ENCODE peak calls at places on chromosome X, in six cellular contexts. X is CD8-positive, alpha-beta T cell; R is OCI-LY7; I is mammary epithelial cell; S is tibial artery; W is MM.1S. T is an unnamed sample.
A peak's percentile ranks its signal among the peaks of the same experiment; 100 is the strongest.

GRCh38 chrX:9997524-9997923 is 30.4 kb downstream of the CLDN34 start:
- DNase-seq in X (no peak), R (no peak), I (no peak), S (no peak), W (peak; percentile 83), T (peak; percentile 29)

GRCh38 chrX:34299451-34299967 is 167.4 kb upstream of the FAM47A start:
- DNase-seq in X (no peak), R (no peak), I (no peak), S (no peak), W (no peak), T (no peak)

GRCh38 chrX:23901805-23902204 is 5.9 kb downstream of the APOO start:
- DNase-seq in X (peak; percentile 23), R (peak; percentile 71), I (peak; percentile 72), S (peak; percentile 48), W (peak; percentile 50), T (peak; percentile 46)

GRCh38 chrX:106874075-106874474 is 29.1 kb downstream of the RIPPLY1 start:
- DNase-seq in X (no peak), R (peak; percentile 43), I (no peak), S (no peak), W (peak; percentile 54), T (peak; percentile 26)

GRCh38 chrX:37812110-37812509 is 32.3 kb downstream of the CYBB start:
- DNase-seq in X (no peak), R (no peak), I (no peak), S (no peak), W (no peak), T (no peak)

GRCh38 chrX:65902011-65902410 is 137.9 kb downstream of the VSIG4 start:
- DNase-seq in X (no peak), R (no peak), I (no peak), S (no peak), W (no peak), T (no peak)

GRCh38 chrX:24241822-24242648 is 71.8 kb downstream of the SUPT20HL2 start:
- DNase-seq in X (no peak), R (peak; percentile 62), I (no peak), S (no peak), W (peak; percentile 30), T (peak; percentile 32)

GRCh38 chrX:153494541-153495361 is at the start of gene BGN:
- DNase-seq in X (no peak), R (no peak), I (no peak), S (peak; percentile 47), W (no peak), T (no peak)

GRCh38 chrX:31320740-31321139 is 248.9 kb upstream of the FTHL17 start:
- DNase-seq in X (no peak), R (no peak), I (no peak), S (no peak), W (no peak), T (no peak)

GRCh38 chrX:69062493-69062892 is 102.8 kb downstream of the PJA1 start:
- DNase-seq in X (no peak), R (no peak), I (no peak), S (no peak), W (no peak), T (no peak)

GRCh38 chrX:41558531-41558930 is 111.4 kb downstream of the NYX start:
- DNase-seq in X (no peak), R (peak; percentile 41), I (no peak), S (no peak), W (peak; percentile 31), T (no peak)

GRCh38 chrX:134886201-134886600 is 104.6 kb upstream of the SMIM10 start:
- DNase-seq in X (no peak), R (no peak), I (peak; percentile 71), S (no peak), W (no peak), T (no peak)

GRCh38 chrX:2474963-2475726 is 25.6 kb downstream of the DHRSX start:
- DNase-seq in X (no peak), R (no peak), I (no peak), S (no peak), W (no peak), T (no peak)

GRCh38 chrX:10199212-10199611 is 42.4 kb downstream of the CLCN4 start:
- DNase-seq in X (no peak), R (peak; percentile 78), I (no peak), S (peak; percentile 44), W (no peak), T (no peak)

GRCh38 chrX:314049-314448 is 4.5 kb downstream of the GTPBP6 start:
- DNase-seq in X (no peak), R (no peak), I (no peak), S (no peak), W (no peak), T (no peak)

GRCh38 chrX:18984381-18985185 is 669 bp upstream of the PHKA2 start:
- DNase-seq in X (peak; percentile 82), R (peak; percentile 87), I (peak; percentile 79), S (peak; percentile 67), W (peak; percentile 82), T (peak; percentile 87)

GRCh38 chrX:56803849-56804681 is 75.0 kb downstream of the NBDY start:
- DNase-seq in X (no peak), R (no peak), I (no peak), S (no peak), W (no peak), T (no peak)

DNA sequence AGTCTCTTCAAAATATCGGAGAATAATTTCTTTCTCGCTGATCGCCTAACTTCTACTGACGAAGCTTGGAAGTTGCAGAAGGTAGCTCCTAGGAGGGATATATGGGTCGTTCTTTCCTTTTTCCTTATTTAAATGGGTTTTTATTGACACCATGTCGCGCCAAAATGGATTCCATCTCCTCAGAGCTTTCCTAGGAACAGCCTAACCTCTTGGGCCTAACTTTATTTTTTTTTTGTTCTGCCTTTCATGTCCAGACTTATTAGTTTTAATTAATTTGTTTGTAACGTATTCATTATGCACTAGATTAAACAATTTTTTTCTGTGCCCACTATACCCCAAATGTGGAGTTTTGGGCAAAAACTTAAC is 359.4 kb upstream of the ZCCHC13 start:
- DNase-seq in X (no peak), R (no peak), I (no peak), S (no peak), W (no peak), T (peak; percentile 1)
- H3K27ac ChIP-seq in X (peak overlapping the region; percentile 98), R (peak overlapping the region; percentile 45), I (peak overlapping the region; percentile 89), S (peak overlapping the region; percentile 82), W (peak overlapping the region; percentile 50), T (peak overlapping the region; percentile 74)

DNA sequence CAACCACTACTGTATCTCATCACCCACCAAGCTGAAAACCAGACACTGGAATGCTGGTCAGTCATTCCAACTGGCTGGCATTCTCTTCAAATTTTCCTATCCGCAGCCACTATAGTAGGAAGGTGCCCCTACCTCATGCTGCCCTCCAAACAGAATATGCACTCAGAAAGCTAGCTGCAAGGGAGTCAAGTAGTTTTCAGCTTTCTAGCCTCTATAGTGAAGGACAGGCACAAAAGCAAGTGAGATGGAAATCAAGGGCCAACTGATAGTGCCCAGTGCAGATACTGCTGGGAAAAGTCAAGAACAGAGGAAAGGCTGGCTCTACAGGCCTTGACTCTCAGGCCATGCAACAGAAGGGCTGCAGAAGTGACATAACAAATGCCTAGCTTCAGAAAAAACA is 47.2 kb downstream of the BCOR start:
- DNase-seq in X (no peak), R (peak; percentile 17), I (no peak), S (no peak), W (no peak), T (no peak)
- H3K36me3 ChIP-seq in X (peaks cover 42% of the 10 kb centered on the region), R (peaks cover 85% of the 10 kb centered on the region), I (peaks cover 6% of the 10 kb centered on the region), S (peaks cover 74% of the 10 kb centered on the region), W (no peaks in the 10 kb centered on the region), T (peaks cover 54% of the 10 kb centered on the region)

GRCh38 chrX:101081257-101081656 is 2.6 kb downstream of the TMEM35A start:
- DNase-seq in X (no peak), R (no peak), I (no peak), S (no peak), W (no peak), T (no peak)

GRCh38 chrX:101079736-101080135 is 1.1 kb downstream of the TMEM35A start:
- DNase-seq in X (no peak), R (no peak), I (no peak), S (no peak), W (no peak), T (no peak)

GRCh38 chrX:101079223-101079622 is 544 bp downstream of the TMEM35A start:
- DNase-seq in X (no peak), R (no peak), I (no peak), S (no peak), W (no peak), T (no peak)

GRCh38 chrX:101080326-101080725 is 1.6 kb downstream of the TMEM35A start:
- DNase-seq in X (no peak), R (no peak), I (no peak), S (no peak), W (no peak), T (no peak)

DNA sequence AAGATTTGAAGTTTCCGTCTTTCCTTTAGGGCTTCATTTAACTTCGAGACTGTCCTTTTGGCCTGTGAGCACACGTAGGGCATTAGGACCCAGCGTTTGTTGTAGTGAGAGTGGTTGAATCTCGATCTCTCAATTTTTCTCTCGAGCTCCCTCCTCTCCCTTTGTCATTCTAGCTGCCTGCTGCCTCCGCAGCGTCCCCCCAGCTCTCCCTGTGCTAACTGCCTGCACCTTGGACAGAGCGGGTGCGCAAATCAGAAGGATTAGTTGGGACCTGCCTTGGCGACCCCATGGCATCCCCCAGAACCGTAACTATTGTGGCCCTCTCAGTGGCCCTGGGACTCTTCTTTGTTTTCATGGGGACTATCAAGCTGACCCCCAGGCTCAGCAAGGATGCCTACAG is at the start of gene TMEM35A:
- DNase-seq in X (no peak), R (no peak), I (no peak), S (no peak), W (no peak), T (no peak)
- H3K4me3 ChIP-seq in X (no peak within 1 kb of the TSS), R (no peak within 1 kb of the TSS), I (no peak within 1 kb of the TSS), S (peak within 1 kb of the TSS; percentile 58), W (no peak within 1 kb of the TSS), T (no peak within 1 kb of the TSS)

GRCh38 chrX:115372026-115372610 is 82.6 kb downstream of the LUZP4 start:
- DNase-seq in X (no peak), R (no peak), I (peak; percentile 44), S (no peak), W (no peak), T (no peak)
- H3K27ac ChIP-seq in X (no peak overlapping the region), R (no peak overlapping the region), I (no peak overlapping the region), S (peak overlapping the region; percentile 30), W (no peak overlapping the region), T (no peak overlapping the region)

GRCh38 chrX:16870095-16870860 is at the start of gene RBBP7:
- DNase-seq in X (peak; percentile 96), R (peak; percentile 89), I (peak; percentile 94), S (peak; percentile 88), W (peak; percentile 86), T (peak; percentile 96)
- H3K36me3 ChIP-seq in X (peaks cover 4% of the 10 kb centered on the region), R (peaks cover 38% of the 10 kb centered on the region), I (peaks cover 4% of the 10 kb centered on the region), S (no peaks in the 10 kb centered on the region), W (no peaks in the 10 kb centered on the region), T (no peaks in the 10 kb centered on the region)

DNA sequence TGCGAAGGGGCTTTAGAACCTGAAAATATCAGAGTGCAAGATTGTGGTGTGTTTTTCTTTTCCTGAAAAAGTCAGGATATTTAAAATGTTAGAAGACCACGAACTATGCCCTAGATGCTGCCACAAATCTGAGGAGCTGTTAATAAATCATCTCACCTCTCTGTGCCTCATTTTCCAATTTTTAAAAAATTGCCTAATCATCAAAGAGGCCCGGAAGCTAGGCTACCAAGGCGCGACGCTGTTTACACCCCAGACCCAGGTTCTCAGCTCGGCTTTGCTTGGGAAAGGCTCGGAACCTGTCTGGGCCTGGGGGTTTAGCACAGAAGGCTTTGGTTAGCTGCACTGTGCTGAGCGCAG is 409.6 kb downstream of the BCOR start:
- DNase-seq in X (no peak), R (no peak), I (no peak), S (no peak), W (no peak), T (no peak)
- H3K4me3 ChIP-seq in X (no peak overlapping the region), R (no peak overlapping the region), I (peak overlapping the region; percentile 31), S (peak overlapping the region; percentile 60), W (peak overlapping the region; percentile 48), T (no peak overlapping the region)

GRCh38 chrX:47171996-47172395 is 21.6 kb upstream of the UBA1 start:
- DNase-seq in X (no peak), R (no peak), I (no peak), S (no peak), W (no peak), T (no peak)
- H3K27ac ChIP-seq in X (no peak overlapping the region), R (no peak overlapping the region), I (no peak overlapping the region), S (no peak overlapping the region), W (no peak overlapping the region), T (no peak overlapping the region)